ENCODE peak calls at places on chromosomes 4 and X, in four cellular contexts. A is non-pigmented ciliary epithelial cell, Q is KBM-7, N is GDM1. W is an unnamed sample.
A peak's percentile ranks its signal among the peaks of the same experiment; 100 is the strongest.

GRCh38 chr4:139764686-139765085 is 99.1 kb downstream of the MGST2 start:
- DNase-seq in N (no peak), A (no peak), Q (no peak), W (no peak)

GRCh38 chr4:31557444-31557843 is 837.3 kb downstream of the PCDH7 start:
- DNase-seq in Q (no peak), N (no peak), A (no peak), W (no peak)

GRCh38 chr4:4492161-4492847 is 49.5 kb downstream of the STX18 start:
- DNase-seq in N (no peak), A (no peak), Q (no peak), W (no peak)

GRCh38 chrX:15382809-15383208 is 1.4 kb downstream of the VEGFD start:
- DNase-seq in Q (peak; percentile 31), A (no peak), N (no peak), W (no peak)

GRCh38 chr4:155207534-155208257 is 740 bp upstream of the NPY2R start:
- DNase-seq in Q (no peak), N (no peak), A (no peak), W (no peak)

GRCh38 chr4:72313121-72313520 is 255.9 kb downstream of the ADAMTS3 start:
- DNase-seq in N (no peak), Q (no peak), A (no peak), W (no peak)

GRCh38 chrX:64394874-64395567 is at the start of gene MTMR8:
- DNase-seq in N (peak; percentile 30), Q (peak; percentile 84), A (no peak), W (peak; percentile 76)

GRCh38 chrX:151974336-151975227 is at the start of gene GABRE:
- DNase-seq in Q (no peak), A (no peak), N (no peak), W (no peak)

GRCh38 chrX:155767101-155767878 is 113.9 kb upstream of the VAMP7 start:
- DNase-seq in A (peak; percentile 45), N (no peak), Q (peak; percentile 65), W (peak; percentile 51)

GRCh38 chrX:10906861-10907260 is 204.3 kb upstream of the HCCS start:
- DNase-seq in N (no peak), A (no peak), Q (no peak), W (no peak)

GRCh38 chr4:150329338-150329737 is 251.1 kb downstream of the DCLK2 start:
- DNase-seq in N (no peak), A (no peak), Q (no peak), W (no peak)

GRCh38 chr4:140113653-140114052 is 40.3 kb downstream of the MAML3 start:
- DNase-seq in N (no peak), Q (no peak), A (no peak), W (no peak)

GRCh38 chrX:121407627-121408026 is 360.2 kb downstream of the GLUD2 start:
- DNase-seq in A (no peak), Q (no peak), N (no peak), W (no peak)

GRCh38 chr4:82753725-82754410 is 44.7 kb downstream of the SCD5 start:
- DNase-seq in A (no peak), Q (no peak), N (no peak), W (no peak)

GRCh38 chrX:46561931-46562721 is 11.4 kb upstream of the CHST7 start:
- DNase-seq in A (no peak), N (peak; percentile 28), Q (peak; percentile 67), W (no peak)

GRCh38 chrX:127578395-127578794 is 473.8 kb downstream of the ACTRT1 start:
- DNase-seq in N (no peak), A (no peak), Q (no peak), W (no peak)

GRCh38 chr4:6183740-6184139 is 16.6 kb downstream of the JAKMIP1 start:
- DNase-seq in Q (no peak), A (no peak), N (no peak), W (no peak)

GRCh38 chrX:70026851-70027200 is 22.9 kb downstream of the AWAT2 start:
- DNase-seq in A (no peak), N (no peak), Q (no peak), W (no peak)

GRCh38 chr4:139247241-139247640 is 32.8 kb downstream of the MGARP start:
- DNase-seq in A (no peak), N (no peak), Q (no peak), W (no peak)

GRCh38 chr4:2251795-2252529 is 9.9 kb downstream of the MXD4 start:
- DNase-seq in N (no peak), A (no peak), Q (no peak), W (no peak)

GRCh38 chr4:121119715-121120114 is 44.4 kb downstream of the TNIP3 start:
- DNase-seq in N (no peak), Q (no peak), A (no peak), W (no peak)

GRCh38 chrX:21838937-21839333 is 482 bp upstream of the MBTPS2 start:
- DNase-seq in N (no peak), Q (no peak), A (no peak), W (no peak)

GRCh38 chr4:73037057-73037456 is 32.5 kb downstream of the COX18 start:
- DNase-seq in Q (no peak), N (no peak), A (no peak), W (no peak)

GRCh38 chr4:98504091-98504490 is 154.3 kb downstream of the TSPAN5 start:
- DNase-seq in N (no peak), Q (no peak), A (no peak), W (no peak)

GRCh38 chr4:40749717-40750460 is at the start of gene NSUN7:
- DNase-seq in Q (no peak), A (no peak), N (no peak), W (no peak)

W was measured in HL-60.